ENCODE peak calls at places on chromosome 10, in four cellular contexts. Y, N, D and R are unnamed samples. For H3K9me3 and H3K27me3, the result is how much of the 10 kb centered on the place peaks cover.

GRCh38 chr10:126407831-126408230 is 19.6 kb upstream of the ADAM12 start:
- DNase-seq in Y (no peak), N (no peak), D (no peak), R (no peak)

GRCh38 chr10:59830601-59831259 is 75.6 kb downstream of the CCDC6 start:
- DNase-seq in Y (peak), N (peak), D (no peak), R (peak)

GRCh38 chr10:113469796-113470195 is 83.1 kb upstream of the HABP2 start:
- DNase-seq in Y (no peak), N (no peak), D (no peak), R (no peak)

GRCh38 chr10:47190301-47190700 is 109.7 kb upstream of the GDF10 start:
- DNase-seq in Y (no peak), N (no peak), D (no peak), R (no peak)

GRCh38 chr10:51698473-51699063 is 827 bp downstream of the CSTF2T start:
- DNase-seq in Y (no peak), N (no peak), D (no peak), R (no peak)

GRCh38 chr10:77361846-77362245 is 275.8 kb downstream of the KCNMA1 start:
- DNase-seq in Y (no peak), N (no peak), D (no peak), R (peak)

GRCh38 chr10:95832216-95833037 is 75.3 kb upstream of the CC2D2B start:
- DNase-seq in Y (no peak), N (no peak), D (no peak), R (no peak)

GRCh38 chr10:103066141-103067098 is 126.7 kb downstream of the NT5C2 start:
- DNase-seq in Y (no peak), N (no peak), D (no peak), R (no peak)

GRCh38 chr10:86391986-86392722 is 25.6 kb upstream of the GRID1 start:
- DNase-seq in Y (no peak), N (no peak), D (no peak), R (no peak)

DNA sequence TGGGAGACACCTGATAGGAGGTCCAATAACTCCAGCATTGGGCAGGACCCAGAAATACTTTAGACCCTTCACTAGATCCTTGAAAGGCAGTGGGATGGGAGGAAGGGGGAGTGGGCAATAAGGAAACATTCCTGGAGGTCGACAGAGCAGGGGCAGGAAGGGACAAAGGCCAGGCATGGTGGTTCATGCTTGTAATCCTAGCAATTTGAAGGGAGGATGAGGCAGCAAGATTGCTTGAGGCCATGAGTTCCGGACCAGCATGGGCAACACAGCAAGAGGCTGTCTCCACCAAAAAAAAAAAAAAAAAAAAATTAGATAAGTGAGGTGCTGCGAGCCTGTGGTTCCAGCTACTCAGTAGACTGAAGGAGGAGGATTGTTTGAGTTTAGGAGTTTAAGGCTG is 134.9 kb downstream of the JCAD start:
- DNase-seq in Y (no peak), N (no peak), D (no peak), R (no peak)
- H3K9me3 ChIP-seq in Y (under half), N (under half), D (under half), R (under half)

DNA sequence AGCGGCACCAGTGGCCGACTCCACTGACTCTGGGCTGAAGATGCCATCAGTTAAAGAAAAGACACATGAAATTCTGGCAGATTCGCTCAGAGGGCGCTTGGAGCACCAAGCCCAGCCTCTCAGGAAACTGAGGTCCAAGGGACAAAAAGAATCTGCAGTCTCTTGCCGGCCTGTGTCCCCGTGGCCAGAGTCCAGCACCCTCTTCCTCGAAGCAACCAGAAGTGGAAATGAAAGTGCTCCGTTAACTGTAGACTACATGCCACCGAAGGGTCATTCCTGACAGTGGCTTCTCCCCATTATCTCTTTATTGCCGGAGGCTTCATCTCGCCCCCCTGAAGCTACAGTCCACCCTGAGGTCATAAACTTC is 1.0 kb upstream of the CHST15 start:
- DNase-seq in Y (no peak), N (no peak), D (no peak), R (no peak)
- H3K27me3 ChIP-seq in Y (half or more), N (half or more), D (under half), R (under half)

GRCh38 chr10:18254086-18254485 is 113.9 kb downstream of the CACNB2 start:
- DNase-seq in Y (no peak), N (no peak), D (no peak), R (no peak)
- H3K4me3 ChIP-seq in Y (no peak), N (no peak), D (no peak), R (no peak)

GRCh38 chr10:74852406-74852805 is 26.0 kb downstream of the KAT6B start:
- DNase-seq in Y (no peak), N (no peak), D (peak), R (no peak)
- H3K9me3 ChIP-seq in Y (under half), N (under half), D (under half), R (under half)

GRCh38 chr10:6601224-6601805 is 21.2 kb upstream of the PRKCQ start:
- DNase-seq in Y (no peak), N (no peak), D (no peak), R (no peak)
- H3K27me3 ChIP-seq in Y (under half), N (under half), D (under half), R (under half)

GRCh38 chr10:114551310-114551972 is 106.6 kb downstream of the ABLIM1 start:
- DNase-seq in Y (no peak), N (no peak), D (no peak), R (peak)

GRCh38 chr10:114552050-114552449 is 106.0 kb downstream of the ABLIM1 start:
- DNase-seq in Y (no peak), N (no peak), D (no peak), R (no peak)

GRCh38 chr10:114548662-114549061 is 109.4 kb downstream of the ABLIM1 start:
- DNase-seq in Y (peak), N (no peak), D (no peak), R (no peak)

GRCh38 chr10:114547466-114547865 is 110.6 kb downstream of the ABLIM1 start:
- DNase-seq in Y (no peak), N (no peak), D (no peak), R (no peak)

GRCh38 chr10:114550756-114551290 is 107.3 kb downstream of the ABLIM1 start:
- DNase-seq in Y (peak), N (no peak), D (no peak), R (peak)
- H3K4me3 ChIP-seq in Y (no peak), N (peak), D (no peak), R (no peak)

DNA sequence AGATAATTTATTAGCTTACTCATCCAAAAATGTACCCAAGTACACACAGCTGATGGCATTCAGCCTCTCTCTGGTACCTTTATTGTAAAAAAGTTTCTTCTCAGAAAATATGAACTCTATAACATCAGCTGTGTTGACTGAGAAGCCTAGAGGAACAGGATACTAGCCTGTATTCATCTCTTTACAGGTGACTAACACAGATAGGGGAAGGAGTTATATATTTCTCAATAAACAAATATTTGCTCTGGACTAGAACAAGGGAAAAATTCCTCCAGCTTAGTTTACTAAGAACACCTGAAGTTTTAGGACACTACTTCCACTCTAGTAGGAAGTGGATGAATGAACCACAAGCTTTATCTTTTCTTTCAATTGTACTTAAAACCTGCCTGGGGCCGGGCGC is 67.8 kb downstream of the ZNF248 start:
- DNase-seq in Y (no peak), N (no peak), D (no peak), R (no peak)
- H3K9me3 ChIP-seq in Y (under half), N (under half), D (under half), R (under half)

GRCh38 chr10:78624791-78625190 is 444.0 kb upstream of the ZMIZ1 start:
- DNase-seq in Y (no peak), N (no peak), D (no peak), R (no peak)
- H3K27me3 ChIP-seq in Y (under half), N (under half), D (under half), R (under half)

DNA sequence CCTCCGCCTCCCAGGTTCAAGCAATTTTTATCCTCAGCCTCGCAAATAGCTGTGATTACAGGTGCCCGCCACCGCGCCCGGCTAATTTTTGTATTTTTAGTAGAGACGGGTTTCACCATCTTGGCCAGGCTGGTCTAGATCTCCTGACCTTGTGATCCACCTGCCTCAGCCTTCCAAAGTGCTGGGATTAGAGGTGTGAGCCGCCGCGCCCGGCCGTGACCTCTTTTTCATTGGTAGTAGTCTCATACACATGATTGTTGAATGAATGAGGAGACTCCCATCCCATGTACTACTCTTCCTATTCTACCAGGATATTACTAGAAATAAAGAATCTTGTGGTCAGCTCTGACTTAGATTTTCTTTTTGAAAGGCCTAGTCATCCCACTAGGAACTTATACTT is 56.8 kb downstream of the ARID5B start:
- DNase-seq in Y (no peak), N (no peak), D (no peak), R (no peak)
- H3K4me3 ChIP-seq in Y (no peak), N (no peak), D (no peak), R (no peak)